ENCODE peak calls at places on chromosomes 3 and 15, in nine cellular contexts. T is left lung, C is left ventricle myocardium inferior, R is fibroblast of lung, K is thyroid gland, O is neural progenitor cell, V is A549, Q is pancreas, A is tibial nerve. X is an unnamed sample.

GRCh38 chr3:31880020-31880419 is 101.0 kb downstream of the OSBPL10 start:
- DNase-seq in T (peak; percentile 72), C (no peak), R (no peak), K (peak; percentile 65), O (no peak), V (peak; percentile 36), Q (no peak), A (no peak), X (no peak)

GRCh38 chr3:142993958-142994442 is 7.4 kb upstream of the U2SURP start:
- DNase-seq in T (peak; percentile 51), C (peak; percentile 53), R (peak; percentile 52), K (peak; percentile 53), O (peak; percentile 80), V (peak; percentile 78), Q (no peak), A (peak; percentile 31), X (peak; percentile 21)

GRCh38 chr3:30952786-30953185 is 58.3 kb upstream of the GADL1 start:
- DNase-seq in T (no peak), C (no peak), R (peak; percentile 61), K (no peak), O (no peak), V (no peak), Q (no peak), A (no peak), X (no peak)

GRCh38 chr3:172217877-172218276 is 178.5 kb downstream of the FNDC3B start:
- DNase-seq in T (no peak), C (no peak), R (peak; percentile 55), K (no peak), O (no peak), V (no peak), Q (no peak), A (no peak), X (no peak)

GRCh38 chr3:113948015-113948917 is 453 bp downstream of the ZDHHC23 start:
- DNase-seq in T (peak; percentile 51), C (no peak), R (peak; percentile 6), K (peak; percentile 66), O (peak; percentile 79), V (peak; percentile 18), Q (peak; percentile 82), A (no peak), X (no peak)

GRCh38 chr3:56125358-56126005 is 342.8 kb downstream of the ERC2 start:
- DNase-seq in T (no peak), C (peak; percentile 33), R (peak; percentile 72), K (no peak), O (peak; percentile 12), V (peak; percentile 26), Q (no peak), A (no peak), X (no peak)

GRCh38 chr15:99146661-99147060 is 41.8 kb downstream of the SYNM start:
- DNase-seq in T (no peak), C (no peak), R (no peak), K (no peak), O (no peak), V (no peak), Q (no peak), A (no peak), X (no peak)

GRCh38 chr15:59222106-59222505 is 15.5 kb downstream of the LDHAL6B start:
- DNase-seq in T (no peak), C (no peak), R (peak; percentile 92), K (no peak), O (no peak), V (no peak), Q (no peak), A (no peak), X (no peak)

GRCh38 chr3:30673425-30674341 is 67.3 kb downstream of the TGFBR2 start:
- DNase-seq in T (no peak), C (no peak), R (no peak), K (no peak), O (no peak), V (no peak), Q (no peak), A (no peak), X (no peak)

GRCh38 chr3:111712294-111713180 is 117.4 kb upstream of the ZBED2 start:
- DNase-seq in T (no peak), C (no peak), R (peak; percentile 64), K (no peak), O (peak; percentile 16), V (no peak), Q (no peak), A (no peak), X (no peak)

GRCh38 chr3:34683851-34684250 is 885.4 kb downstream of the PDCD6IP start:
- DNase-seq in T (no peak), C (peak; percentile 61), R (peak; percentile 33), K (peak; percentile 42), O (peak; percentile 79), V (peak; percentile 64), Q (peak; percentile 76), A (peak; percentile 30), X (no peak)

GRCh38 chr3:162780313-162780712 is 1283.7 kb downstream of the OTOL1 start:
- DNase-seq in T (no peak), C (no peak), R (peak; percentile 9), K (no peak), O (no peak), V (no peak), Q (no peak), A (no peak), X (no peak)

GRCh38 chr3:128337305-128337704 is 129.4 kb downstream of the DNAJB8 start:
- DNase-seq in T (peak; percentile 15), C (no peak), R (no peak), K (no peak), O (no peak), V (no peak), Q (peak; percentile 45), A (no peak), X (no peak)

GRCh38 chr3:149016669-149017541 is 25.6 kb downstream of the GYG1 start:
- DNase-seq in T (no peak), C (no peak), R (peak; percentile 98), K (no peak), O (no peak), V (no peak), Q (no peak), A (no peak), X (no peak)

GRCh38 chr3:29486087-29486486 is 205.2 kb downstream of the RBMS3 start:
- DNase-seq in T (no peak), C (no peak), R (peak; percentile 91), K (no peak), O (no peak), V (peak; percentile 87), Q (no peak), A (no peak), X (no peak)

GRCh38 chr3:1969269-1969668 is 129.4 kb upstream of the CNTN4 start:
- DNase-seq in T (no peak), C (no peak), R (no peak), K (no peak), O (no peak), V (no peak), Q (no peak), A (no peak), X (no peak)

GRCh38 chr3:156643729-156644389 is 30.5 kb upstream of the TIPARP start:
- DNase-seq in T (no peak), C (no peak), R (peak; percentile 44), K (no peak), O (no peak), V (no peak), Q (no peak), A (no peak), X (no peak)

GRCh38 chr3:128282392-128283196 is 129.3 kb downstream of the EEFSEC start:
- DNase-seq in T (no peak), C (peak; percentile 72), R (peak; percentile 71), K (peak; percentile 86), O (no peak), V (no peak), Q (peak; percentile 77), A (peak; percentile 29), X (peak; percentile 40)

GRCh38 chr15:62482715-62483429 is 317.8 kb upstream of the C2CD4B start:
- DNase-seq in T (no peak), C (no peak), R (peak; percentile 59), K (no peak), O (peak; percentile 72), V (peak; percentile 57), Q (no peak), A (no peak), X (no peak)
- TF ChIP-seq CTCF in T (no peak), C (no peak), R (no peak), K (no peak), O (peak; percentile 61), V (peak; percentile 10), Q (no peak), A (no peak), X (no peak)

GRCh38 chr15:27638950-27639349 is 460.2 kb downstream of the OCA2 start:
- DNase-seq in T (no peak), C (no peak), R (no peak), K (no peak), O (peak; percentile 8), V (no peak), Q (no peak), A (no peak), X (no peak)
- H3K9me3 ChIP-seq in T (no peaks in the 10 kb centered on the region), C (peaks cover 26% of the 10 kb centered on the region), R (no peaks in the 10 kb centered on the region), K (no peaks in the 10 kb centered on the region), O (no peaks in the 10 kb centered on the region), V (peaks cover 19% of the 10 kb centered on the region), Q (no peaks in the 10 kb centered on the region), A (no peaks in the 10 kb centered on the region), X (no peaks in the 10 kb centered on the region)

GRCh38 chr3:151423091-151423490 is 37.8 kb downstream of the IGSF10 start:
- DNase-seq in T (no peak), C (no peak), R (no peak), K (no peak), O (no peak), V (no peak), Q (no peak), A (no peak), X (no peak)

GRCh38 chr3:151425640-151426336 is 35.1 kb downstream of the IGSF10 start:
- DNase-seq in T (no peak), C (no peak), R (peak; percentile 44), K (no peak), O (no peak), V (no peak), Q (no peak), A (no peak), X (no peak)

GRCh38 chr3:151426337-151426648 is 34.6 kb downstream of the IGSF10 start:
- DNase-seq in T (no peak), C (no peak), R (no peak), K (no peak), O (no peak), V (no peak), Q (no peak), A (no peak), X (no peak)

GRCh38 chr3:151419806-151420205 is 35.3 kb upstream of the P2RY12 start:
- DNase-seq in T (no peak), C (no peak), R (no peak), K (no peak), O (no peak), V (no peak), Q (no peak), A (no peak), X (no peak)

GRCh38 chr3:151421956-151422355 is 37.4 kb upstream of the P2RY12 start:
- DNase-seq in T (no peak), C (no peak), R (no peak), K (no peak), O (no peak), V (no peak), Q (no peak), A (no peak), X (no peak)
- TF ChIP-seq CTCF in T (no peak), C (no peak), R (no peak), K (no peak), O (peak; percentile 21), V (no peak), Q (no peak), A (no peak), X (no peak)

DNA sequence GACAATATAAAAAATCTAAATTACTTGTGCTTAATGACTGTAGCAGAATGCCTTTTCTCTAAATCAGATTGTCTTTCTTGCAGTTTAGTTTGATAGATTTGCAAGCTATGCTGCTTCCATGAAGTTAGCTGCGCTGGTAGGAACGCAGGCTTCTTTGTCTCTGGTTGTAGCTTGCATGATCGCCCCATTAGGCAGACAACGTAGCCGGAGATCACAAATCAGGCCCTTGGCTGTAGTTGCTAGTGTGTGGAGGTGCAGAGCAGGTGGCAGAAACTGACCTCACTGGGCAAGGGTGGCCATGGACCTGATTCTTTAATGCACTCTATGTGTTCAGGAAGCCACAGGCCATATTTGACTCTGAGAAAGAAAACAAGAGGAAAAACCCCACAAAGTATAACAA is 6.2 kb downstream of the ZIC1 start:
- DNase-seq in T (no peak), C (no peak), R (no peak), K (no peak), O (peak; percentile 73), V (no peak), Q (no peak), A (no peak), X (no peak)
- H3K9me3 ChIP-seq in T (no peaks in the 10 kb centered on the region), C (no peaks in the 10 kb centered on the region), R (no peaks in the 10 kb centered on the region), K (no peaks in the 10 kb centered on the region), O (no peaks in the 10 kb centered on the region), V (no peaks in the 10 kb centered on the region), Q (no peaks in the 10 kb centered on the region), A (no peaks in the 10 kb centered on the region), X (no peaks in the 10 kb centered on the region)